ENCODE peak calls at places on chromosomes 12 and 14, in four cellular contexts. R is A549, C is K562, M is H1. S is an unnamed sample.

GRCh38 chr14:77554816-77555599 is 56.4 kb upstream of the ISM2 start:
- DNase-seq in C (no peak), M (no peak), R (no peak), S (no peak)

GRCh38 chr12:112900298-112901145 is 6.2 kb upstream of the OAS1 start:
- DNase-seq in M (peak; percentile 54), C (peak; percentile 68), R (peak; percentile 61), S (peak; percentile 46)

GRCh38 chr14:61258985-61259384 is 22.2 kb downstream of the TMEM30B start:
- DNase-seq in M (no peak), C (no peak), R (no peak), S (no peak)

GRCh38 chr14:20969336-20969735 is 14.0 kb downstream of the RNASE2 start:
- DNase-seq in M (no peak), C (no peak), R (no peak), S (no peak)

GRCh38 chr12:25983625-25984024 is 25.1 kb downstream of the RASSF8 start:
- DNase-seq in M (no peak), C (no peak), R (no peak), S (no peak)

GRCh38 chr12:55624056-55624455 is 12.6 kb upstream of the OR10P1 start:
- DNase-seq in C (no peak), R (no peak), M (no peak), S (no peak)

GRCh38 chr12:132954471-132955048 is 1.5 kb downstream of the ZNF605 start:
- DNase-seq in R (peak; percentile 6), M (no peak), C (no peak), S (no peak)

GRCh38 chr12:1474059-1474537 is 120.3 kb downstream of the FBXL14 start:
- DNase-seq in C (no peak), M (no peak), R (peak; percentile 12), S (peak; percentile 20)

GRCh38 chr14:104556256-104557021 is 23.1 kb upstream of the C14orf180 start:
- DNase-seq in R (no peak), M (no peak), C (no peak), S (no peak)

GRCh38 chr12:131129839-131130238 is 176.1 kb downstream of the ADGRD1 start:
- DNase-seq in C (no peak), M (no peak), R (no peak), S (no peak)

GRCh38 chr14:43706901-43707300 is 800.2 kb downstream of the FSCB start:
- DNase-seq in C (no peak), M (no peak), R (no peak), S (no peak)

GRCh38 chr12:1812650-1813302 is 7.6 kb upstream of the LRTM2 start:
- DNase-seq in R (no peak), C (peak; percentile 31), M (no peak), S (peak; percentile 79)

GRCh38 chr12:219891-220352 is 6.0 kb upstream of the SLC6A12 start:
- DNase-seq in R (peak; percentile 84), M (peak; percentile 98), C (peak; percentile 74), S (peak; percentile 69)

GRCh38 chr12:67773896-67774295 is 125.4 kb downstream of the DYRK2 start:
- DNase-seq in M (no peak), R (no peak), C (no peak), S (no peak)
- TF ChIP-seq RNF2 in M (no peak), R (no peak), C (no peak), S (no peak)

GRCh38 chr12:109678732-109679131 is 34.9 kb upstream of the FAM222A start:
- DNase-seq in M (no peak), C (no peak), R (no peak), S (no peak)
- H3K4me2 ChIP-seq in M (no peak overlapping the region), C (no peak overlapping the region), R (no peak overlapping the region), S (no peak overlapping the region)

GRCh38 chr12:116525418-116526001 is 33.7 kb upstream of the MAP1LC3B2 start:
- DNase-seq in C (no peak), R (peak; percentile 72), M (no peak), S (no peak)
- TF ChIP-seq RNF2 in C (no peak), R (no peak), M (no peak), S (no peak)

GRCh38 chr12:53737951-53738833 is 10.9 kb upstream of the CALCOCO1 start:
- DNase-seq in M (peak; percentile 92), R (no peak), C (peak; percentile 68), S (no peak)
- H3K4me2 ChIP-seq in M (peak overlapping the region; percentile 85), R (no peak overlapping the region), C (no peak overlapping the region), S (peak overlapping the region; percentile 18)

GRCh38 chr12:12017135-12017581 is 53.6 kb upstream of the BCL2L14 start:
- DNase-seq in C (no peak), M (no peak), R (no peak), S (no peak)
- TF ChIP-seq RNF2 in C (no peak), M (no peak), R (no peak), S (no peak)

DNA sequence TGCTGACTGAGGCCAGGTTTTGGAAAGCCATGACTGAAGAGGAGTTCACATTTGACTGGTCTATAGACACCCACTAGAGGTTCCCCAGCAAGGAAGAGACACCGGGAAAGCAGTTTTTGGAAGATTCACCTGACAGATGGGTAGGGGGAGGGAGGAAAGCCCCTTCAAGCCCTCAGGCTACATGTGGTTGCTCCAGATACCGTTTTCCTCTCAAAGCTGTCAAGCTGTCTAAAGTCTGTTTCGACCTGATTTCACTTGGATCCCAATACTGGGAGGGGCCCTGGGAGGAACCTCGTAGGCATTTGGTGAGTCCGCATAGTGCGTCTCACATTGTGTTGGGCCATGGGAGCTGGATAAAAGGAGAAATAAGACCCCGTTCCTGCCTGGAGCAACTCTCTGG is 1.7 kb upstream of the LRP1 start:
- DNase-seq in C (peak; percentile 52), M (no peak), R (no peak), S (no peak)
- H3K4me2 ChIP-seq in C (peak overlapping the region; percentile 86), M (peak overlapping the region; percentile 85), R (peak overlapping the region; percentile 90), S (peak overlapping the region; percentile 76)

S was measured in HepG2.